ENCODE peak calls at places on chromosomes 13 and 19, in four cellular contexts. G, U, Q and K are unnamed samples.
A peak's percentile ranks its signal among the peaks of the same experiment; 100 is the strongest.

GRCh38 chr13:38821753-38822551 is 135.1 kb downstream of the FREM2 start:
- DNase-seq in G (no peak), U (no peak), Q (no peak), K (peak; percentile 78)

GRCh38 chr13:62321895-62322294 is 906.2 kb upstream of the PCDH20 start:
- DNase-seq in G (no peak), U (no peak), Q (no peak), K (no peak)

GRCh38 chr13:34076319-34076718 is 258.4 kb downstream of the RFC3 start:
- DNase-seq in G (no peak), U (no peak), Q (no peak), K (no peak)

GRCh38 chr19:10764340-10764894 is 46.5 kb downstream of the DNM2 start:
- DNase-seq in G (no peak), U (no peak), Q (no peak), K (no peak)

GRCh38 chr13:44764334-44764733 is 188.2 kb upstream of the TSC22D1 start:
- DNase-seq in G (no peak), U (no peak), Q (peak; percentile 48), K (no peak)

GRCh38 chr19:679418-680286 is 3.5 kb downstream of the FSTL3 start:
- DNase-seq in G (peak; percentile 47), U (peak; percentile 84), Q (peak; percentile 92), K (peak; percentile 76)

GRCh38 chr13:95588721-95589120 is 36.2 kb downstream of the CLDN10 start:
- DNase-seq in G (no peak), U (peak; percentile 78), Q (no peak), K (peak; percentile 76)

GRCh38 chr13:44312898-44313551 is 60.6 kb upstream of the SERP2 start:
- DNase-seq in G (no peak), U (peak; percentile 99), Q (no peak), K (peak; percentile 97)

GRCh38 chr13:24232474-24232873 is 72.0 kb downstream of the SPATA13 start:
- DNase-seq in G (no peak), U (no peak), Q (no peak), K (no peak)

GRCh38 chr19:41932259-41933130 is 4.2 kb upstream of the ERFL start:
- DNase-seq in G (peak; percentile 12), U (no peak), Q (peak; percentile 85), K (no peak)

GRCh38 chr13:73715114-73715909 is 418.9 kb downstream of the KLF12 start:
- DNase-seq in G (peak; percentile 60), U (no peak), Q (no peak), K (peak; percentile 59)

GRCh38 chr13:105037064-105037463 is 1498.4 kb downstream of the EFNB2 start:
- DNase-seq in G (no peak), U (no peak), Q (no peak), K (peak; percentile 42)

GRCh38 chr13:50936681-50937080 is 27.1 kb downstream of the RNASEH2B start:
- DNase-seq in G (no peak), U (peak; percentile 71), Q (no peak), K (no peak)

GRCh38 chr19:29872224-29872731 is 60.5 kb downstream of the CCNE1 start:
- DNase-seq in G (peak; percentile 32), U (no peak), Q (peak; percentile 65), K (peak; percentile 19)

GRCh38 chr13:37954191-37954590 is 84.6 kb upstream of the TRPC4 start:
- DNase-seq in G (no peak), U (no peak), Q (no peak), K (peak; percentile 96)

GRCh38 chr19:13082192-13083007 is 20.3 kb downstream of the LYL1 start:
- DNase-seq in G (no peak), U (peak; percentile 55), Q (no peak), K (no peak)

GRCh38 chr13:101690871-101691270 is 238.4 kb downstream of the ITGBL1 start:
- DNase-seq in G (no peak), U (no peak), Q (no peak), K (no peak)

GRCh38 chr13:41130356-41130755 is 2.2 kb downstream of the KBTBD6 start:
- DNase-seq in G (no peak), U (peak; percentile 63), Q (no peak), K (peak; percentile 33)

GRCh38 chr13:51620165-51620983 is 36.1 kb downstream of the WDFY2 start:
- DNase-seq in G (no peak), U (peak; percentile 49), Q (no peak), K (no peak)

GRCh38 chr19:1106841-1107654 is 3.3 kb downstream of the GPX4 start:
- DNase-seq in G (no peak), U (peak; percentile 60), Q (peak; percentile 82), K (peak; percentile 71)

GRCh38 chr13:94009696-94010095 is 469.8 kb downstream of the DCT start:
- DNase-seq in G (no peak), U (peak; percentile 49), Q (no peak), K (peak; percentile 20)

GRCh38 chr13:21175656-21176194 is 627 bp downstream of the SKA3 start:
- DNase-seq in G (no peak), U (peak; percentile 54), Q (no peak), K (no peak)

GRCh38 chr19:7252364-7252763 is 41.9 kb downstream of the INSR start:
- DNase-seq in G (no peak), U (no peak), Q (no peak), K (no peak)

GRCh38 chr13:20148501-20149183 is 12.2 kb downstream of the GJA3 start:
- DNase-seq in G (no peak), U (no peak), Q (no peak), K (no peak)

GRCh38 chr19:13884726-13885591 is 8.0 kb downstream of the NANOS3 start:
- DNase-seq in G (no peak), U (no peak), Q (no peak), K (no peak)

GRCh38 chr13:113839536-113840204 is 24.2 kb downstream of the GAS6 start:
- DNase-seq in G (no peak), U (no peak), Q (peak; percentile 72), K (peak; percentile 24)

GRCh38 chr19:16051254-16052025 is 24.9 kb upstream of the TPM4 start:
- DNase-seq in G (peak; percentile 71), U (peak; percentile 60), Q (no peak), K (no peak)

GRCh38 chr19:2982983-2983350 is 5.6 kb downstream of the TLE6 start:
- DNase-seq in G (no peak), U (peak; percentile 91), Q (peak; percentile 79), K (peak; percentile 79)

GRCh38 chr19:54464624-54465266 is 1.2 kb upstream of the LENG9 start:
- DNase-seq in G (peak; percentile 69), U (peak; percentile 62), Q (peak; percentile 96), K (peak; percentile 86)

GRCh38 chr19:53865523-53865917 is 2.2 kb upstream of the MYADM start:
- DNase-seq in G (no peak), U (peak; percentile 29), Q (no peak), K (no peak)

GRCh38 chr19:55087542-55087935 is 11.9 kb downstream of the EPS8L1 start:
- DNase-seq in G (no peak), U (peak; percentile 30), Q (no peak), K (no peak)

GRCh38 chr19:49689133-49690072 is at the start of gene ADM5:
- DNase-seq in G (peak; percentile 42), U (no peak), Q (peak; percentile 89), K (peak; percentile 53)

DNA sequence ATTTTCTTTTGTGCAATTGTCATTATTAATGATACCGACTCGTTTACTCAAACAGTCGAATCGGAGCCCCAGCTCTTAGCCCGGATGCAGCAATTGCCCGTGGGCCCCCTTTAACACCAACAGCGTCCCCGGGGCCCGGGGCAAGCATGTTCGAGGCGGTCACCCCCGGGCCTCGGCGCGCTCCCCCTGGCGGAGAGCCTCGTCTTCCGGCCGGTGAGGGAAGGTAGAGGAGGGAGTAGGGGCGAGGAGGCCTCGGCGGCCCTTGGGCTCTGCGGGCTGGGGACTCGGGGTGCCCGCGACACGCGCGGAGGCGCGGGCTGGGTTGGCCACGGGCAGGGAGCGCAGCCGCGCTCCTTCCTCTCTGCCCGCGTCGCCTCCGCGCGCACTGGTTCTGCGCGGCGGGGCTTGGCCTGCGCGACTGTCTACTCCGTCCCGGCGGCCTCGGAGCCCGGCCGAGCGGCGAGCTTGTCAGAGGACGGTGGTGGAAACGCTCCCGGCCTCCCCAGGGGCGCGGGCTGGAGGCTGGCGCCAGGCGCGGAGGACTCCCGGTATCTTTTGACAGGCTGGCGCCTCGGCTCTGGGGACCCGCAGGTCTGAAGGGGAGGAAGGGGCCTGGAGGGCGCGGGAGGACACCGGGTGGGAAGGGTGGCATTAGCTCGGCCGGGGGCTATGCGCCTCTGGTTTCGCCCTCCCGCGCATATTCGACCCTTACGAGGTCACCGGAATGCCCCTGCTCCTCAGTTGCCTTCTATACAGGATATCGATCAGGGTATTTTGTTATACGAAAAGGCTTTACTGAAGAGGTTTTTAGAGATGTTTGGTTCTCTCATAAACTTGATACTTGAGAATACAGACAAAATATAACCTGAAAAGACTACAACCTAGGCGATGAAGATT is 1.5 kb downstream of the BIVM start:
- DNase-seq in G (peak; percentile 78), U (peak; percentile 68), Q (peak; percentile 97), K (peak; percentile 82)
- H3K4me3 ChIP-seq in G (peak overlapping the region; percentile 86), U (peak overlapping the region; percentile 91), Q (peak overlapping the region; percentile 72), K (peak overlapping the region; percentile 76)

DNA sequence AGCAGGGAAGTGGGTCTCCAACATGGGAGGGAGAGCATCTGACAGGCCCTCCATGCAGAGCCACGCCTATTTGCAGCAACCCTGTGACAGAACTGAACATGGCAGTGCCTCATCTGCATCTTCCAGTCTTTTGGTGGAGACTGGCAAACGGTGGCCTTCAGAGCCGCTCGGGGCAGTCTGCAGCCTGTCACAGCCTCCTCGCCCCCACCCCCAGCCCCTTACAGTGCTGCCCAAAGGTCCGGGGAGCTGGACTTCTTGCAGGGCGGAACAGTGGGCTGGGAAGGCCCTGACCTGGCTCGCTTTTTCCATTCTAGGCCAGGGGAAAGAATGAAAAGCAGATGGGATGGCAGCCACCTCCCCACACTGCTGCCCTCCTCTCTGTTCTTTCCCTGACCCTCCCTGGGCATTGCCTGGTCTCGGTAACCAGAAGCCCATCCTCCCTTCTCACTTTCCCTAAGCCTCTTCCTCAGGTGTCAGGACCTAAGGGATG is 2.7 kb downstream of the CALM3 start:
- DNase-seq in G (no peak), U (no peak), Q (no peak), K (no peak)
- H3K4me3 ChIP-seq in G (no peak overlapping the region), U (peak overlapping the region; percentile 2), Q (no peak overlapping the region), K (no peak overlapping the region)

GRCh38 chr19:35713904-35714440 is 3.8 kb upstream of the KMT2B start:
- DNase-seq in G (no peak), U (no peak), Q (no peak), K (no peak)

GRCh38 chr19:35715981-35716734 is 1.6 kb upstream of the KMT2B start:
- DNase-seq in G (no peak), U (no peak), Q (peak; percentile 91), K (no peak)

GRCh38 chr19:35714601-35715354 is 3.0 kb upstream of the KMT2B start:
- DNase-seq in G (no peak), U (no peak), Q (peak; percentile 54), K (no peak)

GRCh38 chr19:35716735-35716984 is 1.1 kb upstream of the KMT2B start:
- DNase-seq in G (no peak), U (no peak), Q (no peak), K (no peak)

GRCh38 chr19:35715355-35715809 is 2.4 kb upstream of the KMT2B start:
- DNase-seq in G (no peak), U (no peak), Q (peak; percentile 49), K (no peak)
- H3K4me3 ChIP-seq in G (peak overlapping the region; percentile 84), U (no peak overlapping the region), Q (no peak overlapping the region), K (no peak overlapping the region)

DNA sequence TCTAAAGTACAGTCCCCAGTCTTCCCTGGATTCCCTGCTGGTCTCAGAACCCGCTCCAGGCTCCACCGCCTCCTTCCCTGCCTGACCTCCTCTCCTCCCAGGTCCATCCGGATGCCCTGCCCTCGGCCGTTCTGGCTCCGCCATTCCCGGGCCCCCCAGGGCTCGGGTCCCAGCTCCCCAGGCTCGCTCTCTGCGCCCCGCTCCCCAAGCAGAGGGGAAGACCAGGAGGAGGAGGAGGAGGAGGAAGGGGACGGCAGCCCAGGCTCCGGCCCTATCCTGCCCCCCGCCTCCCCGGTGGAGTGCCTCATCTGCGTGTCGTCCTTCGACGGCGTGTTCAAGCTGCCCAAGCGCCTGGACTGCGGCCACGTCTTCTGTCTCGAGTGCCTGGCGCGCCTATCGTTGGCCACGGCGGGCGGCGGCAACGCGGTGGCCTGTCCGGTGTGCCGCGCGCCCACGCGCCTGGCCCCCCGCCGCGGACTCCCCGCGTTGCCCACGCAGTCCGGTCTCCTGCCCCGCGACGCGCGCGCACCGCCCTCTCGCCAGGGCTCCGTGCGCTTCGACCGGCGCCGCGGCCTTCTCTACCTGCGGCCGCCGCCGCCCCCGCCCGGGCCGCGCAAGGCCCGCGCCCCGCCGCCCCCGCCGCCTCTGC is 647 bp downstream of the RNF225 start:
- DNase-seq in G (no peak), U (peak; percentile 32), Q (peak; percentile 86), K (no peak)
- H3K4me3 ChIP-seq in G (no peak overlapping the region), U (no peak overlapping the region), Q (no peak overlapping the region), K (peak overlapping the region; percentile 69)